ENCODE peak calls at places on chromosomes 16 and 17, in six cellular contexts. One of them, this sample, is unnamed.
A peak's percentile ranks its signal among the peaks of the same experiment; 100 is the strongest.

GRCh38 chr17:21268596-21269188 is 15.5 kb upstream of the NATD1 start:
- DNase-seq in Caki2: no peak
- DNase-seq in AG04449: no peak
- DNase-seq in cardiac fibroblast: no peak
- DNase-seq in fibroblast of lung: no peak
- DNase-seq in AG08396: no peak
- DNase-seq in this sample: no peak

GRCh38 chr17:55168970-55169687 is 95.6 kb upstream of the HLF start:
- DNase-seq in Caki2: no peak
- DNase-seq in AG04449: no peak
- DNase-seq in cardiac fibroblast: no peak
- DNase-seq in fibroblast of lung: no peak
- DNase-seq in AG08396: no peak
- DNase-seq in this sample: no peak

GRCh38 chr16:66416981-66417700 is 10.0 kb upstream of the BEAN1 start:
- DNase-seq in Caki2: no peak
- DNase-seq in AG04449: no peak
- DNase-seq in cardiac fibroblast: no peak
- DNase-seq in fibroblast of lung: peak; percentile 35
- DNase-seq in AG08396: no peak
- DNase-seq in this sample: no peak

GRCh38 chr16:50878966-50879615 is 137.2 kb downstream of the CYLD start:
- DNase-seq in Caki2: no peak
- DNase-seq in AG04449: no peak
- DNase-seq in cardiac fibroblast: no peak
- DNase-seq in fibroblast of lung: no peak
- DNase-seq in AG08396: no peak
- DNase-seq in this sample: peak; percentile 71

GRCh38 chr17:48544356-48545021 is 420 bp downstream of the HOXB2 start:
- DNase-seq in Caki2: peak; percentile 71
- DNase-seq in AG04449: no peak
- DNase-seq in cardiac fibroblast: peak; percentile 84
- DNase-seq in fibroblast of lung: peak; percentile 94
- DNase-seq in AG08396: peak; percentile 83
- DNase-seq in this sample: peak; percentile 79

GRCh38 chr16:89410794-89411309 is 79.5 kb downstream of the ANKRD11 start:
- DNase-seq in Caki2: peak; percentile 88
- DNase-seq in AG04449: peak; percentile 55
- DNase-seq in cardiac fibroblast: peak; percentile 90
- DNase-seq in fibroblast of lung: peak; percentile 89
- DNase-seq in AG08396: peak; percentile 84
- DNase-seq in this sample: no peak

GRCh38 chr17:50052241-50052788 is 3.6 kb upstream of the ITGA3 start:
- DNase-seq in Caki2: no peak
- DNase-seq in AG04449: no peak
- DNase-seq in cardiac fibroblast: no peak
- DNase-seq in fibroblast of lung: no peak
- DNase-seq in AG08396: no peak
- DNase-seq in this sample: peak; percentile 30

GRCh38 chr16:73010150-73010676 is 37.7 kb downstream of the ZFHX3 start:
- DNase-seq in Caki2: no peak
- DNase-seq in AG04449: no peak
- DNase-seq in cardiac fibroblast: no peak
- DNase-seq in fibroblast of lung: no peak
- DNase-seq in AG08396: no peak
- DNase-seq in this sample: no peak

GRCh38 chr16:87375426-87376135 is 8.0 kb downstream of the FBXO31 start:
- DNase-seq in Caki2: no peak
- DNase-seq in AG04449: no peak
- DNase-seq in cardiac fibroblast: peak; percentile 47
- DNase-seq in fibroblast of lung: peak; percentile 65
- DNase-seq in AG08396: no peak
- DNase-seq in this sample: no peak

GRCh38 chr16:27226476-27226875 is 23.1 kb downstream of the KDM8 start:
- DNase-seq in Caki2: no peak
- DNase-seq in AG04449: no peak
- DNase-seq in cardiac fibroblast: no peak
- DNase-seq in fibroblast of lung: no peak
- DNase-seq in AG08396: no peak
- DNase-seq in this sample: no peak

GRCh38 chr17:73304438-73304837 is 7.4 kb downstream of the CDC42EP4 start:
- DNase-seq in Caki2: peak; percentile 21
- DNase-seq in AG04449: no peak
- DNase-seq in cardiac fibroblast: no peak
- DNase-seq in fibroblast of lung: no peak
- DNase-seq in AG08396: no peak
- DNase-seq in this sample: no peak

GRCh38 chr16:83963277-83964119 is 4.5 kb upstream of the NECAB2 start:
- DNase-seq in Caki2: no peak
- DNase-seq in AG04449: no peak
- DNase-seq in cardiac fibroblast: no peak
- DNase-seq in fibroblast of lung: no peak
- DNase-seq in AG08396: no peak
- DNase-seq in this sample: no peak

GRCh38 chr17:17570207-17570797 is 21.2 kb downstream of the PEMT start:
- DNase-seq in Caki2: no peak
- DNase-seq in AG04449: no peak
- DNase-seq in cardiac fibroblast: peak; percentile 32
- DNase-seq in fibroblast of lung: peak; percentile 12
- DNase-seq in AG08396: peak; percentile 58
- DNase-seq in this sample: peak; percentile 70

GRCh38 chr17:81483085-81483861 is 29.3 kb downstream of the ACTG1 start:
- DNase-seq in Caki2: no peak
- DNase-seq in AG04449: no peak
- DNase-seq in cardiac fibroblast: peak; percentile 41
- DNase-seq in fibroblast of lung: no peak
- DNase-seq in AG08396: no peak
- DNase-seq in this sample: peak; percentile 69

GRCh38 chr16:23283571-23283970 is 18.5 kb upstream of the SCNN1B start:
- DNase-seq in Caki2: no peak
- DNase-seq in AG04449: no peak
- DNase-seq in cardiac fibroblast: no peak
- DNase-seq in fibroblast of lung: no peak
- DNase-seq in AG08396: no peak
- DNase-seq in this sample: no peak

GRCh38 chr17:45103269-45103795 is 29.0 kb downstream of the PLCD3 start:
- DNase-seq in Caki2: no peak
- DNase-seq in AG04449: no peak
- DNase-seq in cardiac fibroblast: no peak
- DNase-seq in fibroblast of lung: no peak
- DNase-seq in AG08396: no peak
- DNase-seq in this sample: no peak

GRCh38 chr16:66581246-66581952 is 2.1 kb downstream of the CMTM2 start:
- DNase-seq in Caki2: peak; percentile 62
- DNase-seq in AG04449: no peak
- DNase-seq in cardiac fibroblast: peak; percentile 46
- DNase-seq in fibroblast of lung: peak; percentile 68
- DNase-seq in AG08396: no peak
- DNase-seq in this sample: no peak

GRCh38 chr17:44308320-44308818 is at the start of gene RUNDC3A:
- DNase-seq in Caki2: peak; percentile 77
- DNase-seq in AG04449: no peak
- DNase-seq in cardiac fibroblast: peak; percentile 86
- DNase-seq in fibroblast of lung: peak; percentile 69
- DNase-seq in AG08396: peak; percentile 98
- DNase-seq in this sample: peak; percentile 98

GRCh38 chr16:79053577-79053976 is 547.0 kb downstream of the MAF start:
- DNase-seq in Caki2: no peak
- DNase-seq in AG04449: no peak
- DNase-seq in cardiac fibroblast: no peak
- DNase-seq in fibroblast of lung: no peak
- DNase-seq in AG08396: no peak
- DNase-seq in this sample: no peak

GRCh38 chr16:80674884-80675283 is 129.5 kb downstream of the CDYL2 start:
- DNase-seq in Caki2: no peak
- DNase-seq in AG04449: no peak
- DNase-seq in cardiac fibroblast: no peak
- DNase-seq in fibroblast of lung: no peak
- DNase-seq in AG08396: no peak
- DNase-seq in this sample: no peak

GRCh38 chr17:45406107-45406506 is 26.6 kb downstream of the ARHGAP27 start:
- DNase-seq in Caki2: no peak
- DNase-seq in AG04449: no peak
- DNase-seq in cardiac fibroblast: no peak
- DNase-seq in fibroblast of lung: no peak
- DNase-seq in AG08396: no peak
- DNase-seq in this sample: no peak

GRCh38 chr16:88074041-88074440 is 122.8 kb downstream of the BANP start:
- DNase-seq in Caki2: no peak
- DNase-seq in AG04449: no peak
- DNase-seq in cardiac fibroblast: no peak
- DNase-seq in fibroblast of lung: no peak
- DNase-seq in AG08396: no peak
- DNase-seq in this sample: no peak

GRCh38 chr17:75412455-75413317 is 7.2 kb upstream of the GRB2 start:
- DNase-seq in Caki2: peak; percentile 63
- DNase-seq in AG04449: no peak
- DNase-seq in cardiac fibroblast: peak; percentile 75
- DNase-seq in fibroblast of lung: peak; percentile 48
- DNase-seq in AG08396: peak; percentile 55
- DNase-seq in this sample: peak; percentile 84

GRCh38 chr17:71361691-71362450 is 758.9 kb upstream of the SOX9 start:
- DNase-seq in Caki2: peak; percentile 33
- DNase-seq in AG04449: no peak
- DNase-seq in cardiac fibroblast: peak; percentile 11
- DNase-seq in fibroblast of lung: peak; percentile 84
- DNase-seq in AG08396: no peak
- DNase-seq in this sample: no peak

GRCh38 chr16:81443688-81444447 is 740 bp upstream of the CMIP start:
- DNase-seq in Caki2: no peak
- DNase-seq in AG04449: no peak
- DNase-seq in cardiac fibroblast: no peak
- DNase-seq in fibroblast of lung: no peak
- DNase-seq in AG08396: no peak
- DNase-seq in this sample: peak; percentile 52

GRCh38 chr17:20278805-20279204 is 188.5 kb downstream of the LGALS9B start:
- DNase-seq in Caki2: no peak
- DNase-seq in AG04449: no peak
- DNase-seq in cardiac fibroblast: no peak
- DNase-seq in fibroblast of lung: no peak
- DNase-seq in AG08396: no peak
- DNase-seq in this sample: no peak

GRCh38 chr17:4500188-4500565 is 1.5 kb downstream of the SPNS2 start:
- DNase-seq in Caki2: no peak
- DNase-seq in AG04449: no peak
- DNase-seq in cardiac fibroblast: no peak
- DNase-seq in fibroblast of lung: no peak
- DNase-seq in AG08396: no peak
- DNase-seq in this sample: no peak

GRCh38 chr16:23508589-23509440 is 1.5 kb downstream of the GGA2 start:
- DNase-seq in Caki2: no peak
- DNase-seq in AG04449: no peak
- DNase-seq in cardiac fibroblast: peak; percentile 24
- DNase-seq in fibroblast of lung: peak; percentile 27
- DNase-seq in AG08396: no peak
- DNase-seq in this sample: peak; percentile 43

GRCh38 chr16:87603684-87604571 is 1.6 kb downstream of the JPH3 start:
- DNase-seq in Caki2: no peak
- DNase-seq in AG04449: no peak
- DNase-seq in cardiac fibroblast: no peak
- DNase-seq in fibroblast of lung: no peak
- DNase-seq in AG08396: no peak
- DNase-seq in this sample: no peak

GRCh38 chr17:44137891-44138709 is 3.6 kb upstream of the HROB start:
- DNase-seq in Caki2: peak; percentile 99
- DNase-seq in AG04449: peak; percentile 95
- DNase-seq in cardiac fibroblast: peak; percentile 99
- DNase-seq in fibroblast of lung: peak; percentile 99
- DNase-seq in AG08396: peak; percentile 97
- DNase-seq in this sample: peak; percentile 93

GRCh38 chr16:67653131-67654068 is 6.7 kb downstream of the ACD start:
- DNase-seq in Caki2: no peak
- DNase-seq in AG04449: no peak
- DNase-seq in cardiac fibroblast: no peak
- DNase-seq in fibroblast of lung: peak; percentile 17
- DNase-seq in AG08396: peak; percentile 65
- DNase-seq in this sample: no peak

GRCh38 chr17:18039535-18040286 is 503 bp downstream of the GID4 start:
- DNase-seq in Caki2: no peak
- DNase-seq in AG04449: no peak
- DNase-seq in cardiac fibroblast: no peak
- DNase-seq in fibroblast of lung: no peak
- DNase-seq in AG08396: peak; percentile 45
- DNase-seq in this sample: peak; percentile 67

GRCh38 chr17:7478276-7479138 is 924 bp downstream of the ZBTB4 start:
- DNase-seq in Caki2: no peak
- DNase-seq in AG04449: no peak
- DNase-seq in cardiac fibroblast: peak; percentile 53
- DNase-seq in fibroblast of lung: peak; percentile 27
- DNase-seq in AG08396: peak; percentile 75
- DNase-seq in this sample: no peak

GRCh38 chr17:42118545-42118944 is 2.6 kb downstream of the KAT2A start:
- DNase-seq in Caki2: no peak
- DNase-seq in AG04449: no peak
- DNase-seq in cardiac fibroblast: peak; percentile 42
- DNase-seq in fibroblast of lung: no peak
- DNase-seq in AG08396: no peak
- DNase-seq in this sample: peak; percentile 64

GRCh38 chr16:65202461-65202860 is 80.6 kb upstream of the CDH11 start:
- DNase-seq in Caki2: no peak
- DNase-seq in AG04449: no peak
- DNase-seq in cardiac fibroblast: peak; percentile 6
- DNase-seq in fibroblast of lung: peak; percentile 80
- DNase-seq in AG08396: peak; percentile 18
- DNase-seq in this sample: no peak

GRCh38 chr17:33377837-33378236 is 84.7 kb upstream of the ASIC2 start:
- DNase-seq in Caki2: no peak
- DNase-seq in AG04449: no peak
- DNase-seq in cardiac fibroblast: no peak
- DNase-seq in fibroblast of lung: no peak
- DNase-seq in AG08396: no peak
- DNase-seq in this sample: no peak

GRCh38 chr17:979539-980405 is at the start of gene NXN:
- DNase-seq in Caki2: peak; percentile 76
- DNase-seq in AG04449: no peak
- DNase-seq in cardiac fibroblast: peak; percentile 83
- DNase-seq in fibroblast of lung: peak; percentile 60
- DNase-seq in AG08396: peak; percentile 99
- DNase-seq in this sample: peak; percentile 91

GRCh38 chr17:75153854-75154194 is 488 bp downstream of the JPT1 start:
- DNase-seq in Caki2: no peak
- DNase-seq in AG04449: no peak
- DNase-seq in cardiac fibroblast: no peak
- DNase-seq in fibroblast of lung: no peak
- DNase-seq in AG08396: no peak
- DNase-seq in this sample: no peak

GRCh38 chr17:79627184-79627765 is 16.4 kb upstream of the RBFOX3 start:
- DNase-seq in Caki2: no peak
- DNase-seq in AG04449: no peak
- DNase-seq in cardiac fibroblast: no peak
- DNase-seq in fibroblast of lung: no peak
- DNase-seq in AG08396: peak; percentile 7
- DNase-seq in this sample: peak; percentile 30

This sample was measured in H9.